ENCODE peak calls at places on chromosomes 4 and X, in seven cellular contexts. One of them, this sample, is unnamed.

GRCh38 chrX:31483336-31483735 is 411.5 kb upstream of the FTHL17 start:
- DNase-seq in activated T-helper 1 cell treated with anti-CD3 and anti-CD28 coated beads, Interleukin-2, amount 50 U/mL, for 16 hours: no peak
- DNase-seq in H54: no peak
- DNase-seq in activated CD8-positive, alpha-beta memory T cell treated with anti-CD3 and anti-CD28 coated beads for 48 hours: no peak
- DNase-seq in NCI-H1417: no peak
- DNase-seq in cardiac fibroblast: peak; percentile 86
- DNase-seq in cerebellum: no peak
- DNase-seq in this sample: no peak

GRCh38 chr4:78356251-78356650 is 195.3 kb upstream of the ANXA3 start:
- DNase-seq in activated T-helper 1 cell treated with anti-CD3 and anti-CD28 coated beads, Interleukin-2, amount 50 U/mL, for 16 hours: no peak
- DNase-seq in H54: no peak
- DNase-seq in activated CD8-positive, alpha-beta memory T cell treated with anti-CD3 and anti-CD28 coated beads for 48 hours: no peak
- DNase-seq in NCI-H1417: no peak
- DNase-seq in cardiac fibroblast: no peak
- DNase-seq in cerebellum: no peak
- DNase-seq in this sample: no peak

GRCh38 chr4:52824603-52825310 is 37.4 kb upstream of the RASL11B start:
- DNase-seq in activated T-helper 1 cell treated with anti-CD3 and anti-CD28 coated beads, Interleukin-2, amount 50 U/mL, for 16 hours: no peak
- DNase-seq in H54: no peak
- DNase-seq in activated CD8-positive, alpha-beta memory T cell treated with anti-CD3 and anti-CD28 coated beads for 48 hours: no peak
- DNase-seq in NCI-H1417: no peak
- DNase-seq in cardiac fibroblast: peak; percentile 83
- DNase-seq in cerebellum: peak; percentile 27
- DNase-seq in this sample: no peak

GRCh38 chrX:139930923-139931645 is 1.8 kb downstream of the ATP11C start:
- DNase-seq in activated T-helper 1 cell treated with anti-CD3 and anti-CD28 coated beads, Interleukin-2, amount 50 U/mL, for 16 hours: peak; percentile 8
- DNase-seq in H54: peak; percentile 13
- DNase-seq in activated CD8-positive, alpha-beta memory T cell treated with anti-CD3 and anti-CD28 coated beads for 48 hours: peak; percentile 12
- DNase-seq in NCI-H1417: no peak
- DNase-seq in cardiac fibroblast: peak; percentile 14
- DNase-seq in cerebellum: peak; percentile 2
- DNase-seq in this sample: peak; percentile 16

GRCh38 chr4:38131371-38132139 is 171.4 kb downstream of the PTTG2 start:
- DNase-seq in activated T-helper 1 cell treated with anti-CD3 and anti-CD28 coated beads, Interleukin-2, amount 50 U/mL, for 16 hours: peak; percentile 68
- DNase-seq in H54: no peak
- DNase-seq in activated CD8-positive, alpha-beta memory T cell treated with anti-CD3 and anti-CD28 coated beads for 48 hours: peak; percentile 30
- DNase-seq in NCI-H1417: no peak
- DNase-seq in cardiac fibroblast: peak; percentile 45
- DNase-seq in cerebellum: no peak
- DNase-seq in this sample: no peak

GRCh38 chr4:48093949-48094550 is 40.0 kb downstream of the TXK start:
- DNase-seq in activated T-helper 1 cell treated with anti-CD3 and anti-CD28 coated beads, Interleukin-2, amount 50 U/mL, for 16 hours: no peak
- DNase-seq in H54: peak; percentile 9
- DNase-seq in activated CD8-positive, alpha-beta memory T cell treated with anti-CD3 and anti-CD28 coated beads for 48 hours: no peak
- DNase-seq in NCI-H1417: no peak
- DNase-seq in cardiac fibroblast: no peak
- DNase-seq in cerebellum: no peak
- DNase-seq in this sample: peak; percentile 14

GRCh38 chr4:187606581-187606980 is 389.0 kb upstream of the ZFP42 start:
- DNase-seq in activated T-helper 1 cell treated with anti-CD3 and anti-CD28 coated beads, Interleukin-2, amount 50 U/mL, for 16 hours: no peak
- DNase-seq in H54: peak; percentile 15
- DNase-seq in activated CD8-positive, alpha-beta memory T cell treated with anti-CD3 and anti-CD28 coated beads for 48 hours: no peak
- DNase-seq in NCI-H1417: no peak
- DNase-seq in cardiac fibroblast: peak; percentile 69
- DNase-seq in cerebellum: no peak
- DNase-seq in this sample: peak; percentile 54

GRCh38 chr4:88191404-88191803 is 33.0 kb upstream of the ABCG2 start:
- DNase-seq in activated T-helper 1 cell treated with anti-CD3 and anti-CD28 coated beads, Interleukin-2, amount 50 U/mL, for 16 hours: no peak
- DNase-seq in H54: no peak
- DNase-seq in activated CD8-positive, alpha-beta memory T cell treated with anti-CD3 and anti-CD28 coated beads for 48 hours: no peak
- DNase-seq in NCI-H1417: no peak
- DNase-seq in cardiac fibroblast: no peak
- DNase-seq in cerebellum: no peak
- DNase-seq in this sample: peak; percentile 50

GRCh38 chrX:107549504-107549903 is 78.8 kb upstream of the PRPS1 start:
- DNase-seq in activated T-helper 1 cell treated with anti-CD3 and anti-CD28 coated beads, Interleukin-2, amount 50 U/mL, for 16 hours: no peak
- DNase-seq in H54: no peak
- DNase-seq in activated CD8-positive, alpha-beta memory T cell treated with anti-CD3 and anti-CD28 coated beads for 48 hours: no peak
- DNase-seq in NCI-H1417: no peak
- DNase-seq in cardiac fibroblast: no peak
- DNase-seq in cerebellum: no peak
- DNase-seq in this sample: no peak

GRCh38 chrX:102934624-102935023 is 2.4 kb upstream of the RAB40AL start:
- DNase-seq in activated T-helper 1 cell treated with anti-CD3 and anti-CD28 coated beads, Interleukin-2, amount 50 U/mL, for 16 hours: no peak
- DNase-seq in H54: no peak
- DNase-seq in activated CD8-positive, alpha-beta memory T cell treated with anti-CD3 and anti-CD28 coated beads for 48 hours: no peak
- DNase-seq in NCI-H1417: peak; percentile 31
- DNase-seq in cardiac fibroblast: peak; percentile 27
- DNase-seq in cerebellum: peak; percentile 1
- DNase-seq in this sample: peak; percentile 3

GRCh38 chr4:152696764-152697250 is 17.0 kb upstream of the TMEM154 start:
- DNase-seq in activated T-helper 1 cell treated with anti-CD3 and anti-CD28 coated beads, Interleukin-2, amount 50 U/mL, for 16 hours: peak; percentile 43
- DNase-seq in H54: peak; percentile 35
- DNase-seq in activated CD8-positive, alpha-beta memory T cell treated with anti-CD3 and anti-CD28 coated beads for 48 hours: no peak
- DNase-seq in NCI-H1417: no peak
- DNase-seq in cardiac fibroblast: peak; percentile 71
- DNase-seq in cerebellum: no peak
- DNase-seq in this sample: no peak

GRCh38 chrX:37701588-37701987 is 16.0 kb downstream of the XK start:
- DNase-seq in activated T-helper 1 cell treated with anti-CD3 and anti-CD28 coated beads, Interleukin-2, amount 50 U/mL, for 16 hours: no peak
- DNase-seq in H54: no peak
- DNase-seq in activated CD8-positive, alpha-beta memory T cell treated with anti-CD3 and anti-CD28 coated beads for 48 hours: no peak
- DNase-seq in NCI-H1417: no peak
- DNase-seq in cardiac fibroblast: no peak
- DNase-seq in cerebellum: no peak
- DNase-seq in this sample: no peak

This sample was measured in A549.